ENCODE peak calls at places on chromosomes 5 and 9, in five cellular contexts. S is right cardiac atrium; V is upper lobe of right lung; J is CD8-positive, alpha-beta T cell; F is IMR-90. K is an unnamed sample.

GRCh38 chr5:61333351-61334223 is 1.5 kb downstream of the ZSWIM6 start:
- DNase-seq in S (peak), V (peak), J (no peak), F (no peak), K (no peak)

GRCh38 chr5:168765220-168766037 is 186.3 kb upstream of the PANK3 start:
- DNase-seq in S (peak), V (no peak), J (no peak), F (no peak), K (peak)

GRCh38 chr5:163789870-163790269 is 284.5 kb downstream of the MAT2B start:
- DNase-seq in S (no peak), V (no peak), J (no peak), F (peak), K (peak)

GRCh38 chr9:88532320-88532719 is 2.7 kb upstream of the NXNL2 start:
- DNase-seq in S (peak), V (no peak), J (no peak), F (peak), K (peak)

GRCh38 chr9:107240260-107240659 is 42.8 kb upstream of the RAD23B start:
- DNase-seq in S (no peak), V (no peak), J (no peak), F (no peak), K (no peak)

GRCh38 chr9:83981126-83981871 is 694 bp downstream of the RMI1 start:
- DNase-seq in S (peak), V (no peak), J (no peak), F (peak), K (no peak)

GRCh38 chr5:131466171-131466766 is 168.8 kb downstream of the RAPGEF6 start:
- DNase-seq in S (no peak), V (no peak), J (no peak), F (peak), K (peak)

GRCh38 chr5:144083185-144083584 is 87.3 kb downstream of the YIPF5 start:
- DNase-seq in S (no peak), V (no peak), J (no peak), F (peak), K (no peak)

GRCh38 chr5:103489293-103489692 is 73.3 kb downstream of the NUDT12 start:
- DNase-seq in S (no peak), V (no peak), J (no peak), F (no peak), K (no peak)

GRCh38 chr5:72281764-72282499 is 38.1 kb downstream of the MRPS27 start:
- DNase-seq in S (no peak), V (no peak), J (no peak), F (peak), K (peak)

GRCh38 chr5:72280655-72281069 is 39.4 kb downstream of the MRPS27 start:
- DNase-seq in S (no peak), V (no peak), J (no peak), F (peak), K (peak)

GRCh38 chr5:72282878-72283277 is 37.2 kb downstream of the MRPS27 start:
- DNase-seq in S (no peak), V (no peak), J (no peak), F (peak), K (no peak)

GRCh38 chr5:72283358-72283757 is 36.7 kb downstream of the MRPS27 start:
- DNase-seq in S (no peak), V (no peak), J (no peak), F (no peak), K (no peak)

GRCh38 chr5:72281430-72281763 is 38.6 kb downstream of the MRPS27 start:
- DNase-seq in S (no peak), V (no peak), J (no peak), F (no peak), K (no peak)
- H3K4me3 ChIP-seq in S (no peak), V (no peak), J (no peak), F (no peak), K (no peak)

DNA sequence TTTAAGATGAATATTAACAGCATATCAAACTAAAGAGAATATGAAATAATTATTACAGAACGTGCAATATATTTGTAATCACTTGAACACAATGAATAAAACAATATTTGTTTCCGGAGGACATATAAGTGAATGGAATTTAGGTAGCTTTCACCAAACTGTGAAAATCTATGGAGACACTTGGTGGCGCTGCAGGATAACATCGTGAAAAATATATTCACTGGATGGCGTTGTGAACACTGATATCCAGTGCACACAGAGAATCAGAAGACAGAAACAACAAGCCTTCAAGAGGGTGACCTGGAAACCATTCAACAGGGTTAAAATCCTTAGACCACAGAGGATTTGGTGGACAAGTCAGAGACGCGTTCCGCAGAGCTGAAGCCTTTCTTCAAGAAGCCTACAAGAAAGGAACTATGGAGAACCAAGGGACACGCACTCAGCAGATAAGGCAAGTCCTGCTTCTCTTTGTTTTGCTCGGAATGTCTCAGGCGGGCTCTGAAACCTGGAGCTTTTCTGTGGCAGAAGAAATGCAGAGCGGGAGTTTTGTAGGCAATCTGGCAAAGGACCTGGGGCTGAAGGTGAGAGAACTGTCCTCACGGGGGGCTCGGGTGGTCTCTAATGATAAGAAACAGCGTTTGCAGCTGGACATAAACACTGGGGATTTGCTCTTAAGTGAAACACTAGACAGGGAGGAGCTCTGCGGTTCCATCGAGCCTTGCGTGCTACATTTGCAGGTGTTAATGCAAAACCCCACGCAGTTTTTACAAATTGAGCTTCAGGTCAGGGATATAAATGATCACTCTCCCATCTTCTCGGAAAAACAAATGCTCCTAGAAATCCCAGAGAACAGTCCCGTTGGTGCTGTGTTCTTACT is at the start of gene PCDHB11:
- DNase-seq in S (no peak), V (no peak), J (no peak), F (no peak), K (no peak)
- H3K4me3 ChIP-seq in S (no peak), V (peak), J (no peak), F (peak), K (no peak)

GRCh38 chr9:36140086-36141084 is 3.9 kb downstream of the GLIPR2 start:
- DNase-seq in S (no peak), V (no peak), J (no peak), F (no peak), K (no peak)
- H3K4me3 ChIP-seq in S (no peak), V (no peak), J (no peak), F (no peak), K (no peak)

DNA sequence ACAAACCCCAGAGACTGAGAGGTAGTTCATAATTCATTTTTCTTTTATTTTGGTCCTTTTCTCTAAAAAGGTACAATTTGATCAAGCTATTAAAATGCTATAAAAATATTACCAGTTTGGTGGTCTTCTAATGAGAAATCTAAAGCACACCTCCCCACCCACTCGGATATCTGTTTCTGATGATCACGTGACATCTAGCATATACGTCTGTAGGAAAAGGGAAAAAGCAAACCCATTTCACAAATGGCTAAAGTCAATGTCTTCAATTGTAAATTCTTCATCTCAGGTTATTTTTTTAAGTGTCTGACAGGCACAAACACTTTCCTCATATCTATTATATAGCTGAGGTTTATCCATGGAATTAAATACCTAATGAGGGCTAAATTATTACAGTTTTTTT is 18.9 kb downstream of the ZNF354A start:
- DNase-seq in S (no peak), V (no peak), J (no peak), F (no peak), K (no peak)
- H3K4me3 ChIP-seq in S (no peak), V (no peak), J (no peak), F (no peak), K (no peak)

DNA sequence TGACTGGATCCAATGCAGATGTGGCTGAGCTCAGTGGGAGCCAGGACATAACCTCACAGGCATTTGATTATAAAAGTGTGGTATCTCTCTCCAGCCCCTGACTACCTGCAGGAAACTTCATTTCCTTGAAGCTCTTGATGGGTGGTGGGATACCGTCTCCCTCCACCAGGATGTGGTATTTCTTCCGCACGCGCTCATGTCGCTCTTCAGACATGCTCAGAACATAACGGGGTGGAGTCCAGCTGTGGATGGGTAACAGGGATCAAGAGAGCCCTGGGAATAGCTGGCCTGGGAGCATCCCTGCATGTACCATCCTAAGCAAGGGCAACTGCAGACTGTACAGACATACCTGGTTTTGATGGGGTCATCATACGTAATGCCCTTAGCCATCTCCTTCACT is 1.2 kb downstream of the DDX41 start:
- DNase-seq in S (peak), V (no peak), J (no peak), F (no peak), K (no peak)
- H3K4me3 ChIP-seq in S (no peak), V (peak), J (peak), F (peak), K (peak)

DNA sequence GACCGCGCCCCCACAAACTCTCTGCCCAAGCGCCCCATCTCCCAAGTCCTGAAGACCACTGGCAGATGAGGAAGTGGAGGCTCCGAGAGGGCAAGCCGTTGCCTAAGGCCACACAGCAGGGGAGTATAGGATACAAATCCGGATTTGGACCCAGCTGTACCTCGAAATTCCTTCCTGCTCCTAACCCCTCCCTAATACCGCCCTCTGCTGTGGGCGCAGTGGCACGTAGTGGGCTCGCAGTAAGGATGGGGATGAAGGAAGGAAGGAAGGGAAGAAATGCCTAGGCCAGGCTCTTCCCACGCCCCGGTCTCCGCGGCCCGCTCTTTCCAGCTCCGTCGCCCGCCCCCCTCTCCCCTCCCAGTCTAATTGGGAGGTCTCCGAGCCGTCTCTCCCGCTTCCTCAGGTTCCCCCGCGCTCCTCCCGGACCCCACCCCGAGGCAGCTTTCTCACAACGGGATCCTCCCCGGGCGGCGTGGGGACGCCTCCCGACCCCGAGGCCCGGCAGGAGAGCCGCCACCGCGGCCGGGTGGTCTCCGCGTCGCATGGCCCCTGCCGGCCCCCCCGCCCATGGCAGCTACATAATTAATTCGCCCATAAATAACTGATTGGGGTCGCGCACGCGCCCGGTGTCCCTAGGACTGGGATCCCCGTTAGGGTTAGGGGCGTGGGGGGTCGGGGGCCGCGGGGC is 138.9 kb downstream of the C9orf50 start:
- DNase-seq in S (peak), V (no peak), J (no peak), F (no peak), K (no peak)
- H3K4me3 ChIP-seq in S (peak), V (peak), J (peak), F (peak), K (peak)

GRCh38 chr5:112418412-112419049 is 546 bp downstream of the EPB41L4A start:
- DNase-seq in S (peak), V (no peak), J (no peak), F (no peak), K (no peak)
- H3K4me3 ChIP-seq in S (peak), V (peak), J (peak), F (peak), K (peak)

K was measured in skeletal muscle cell.